ENCODE peak calls at places on chromosomes 11 and 22, in seven cellular contexts. F is hepatocyte, T is GM23248, W is GM23338, C is SK-N-SH, I is neural progenitor cell, H is OCI-LY7. N is an unnamed sample.

GRCh38 chr11:65954771-65955170 is 6.8 kb upstream of the SART1 start:
- DNase-seq in C (no peak), H (no peak), W (no peak), F (no peak), T (no peak), I (no peak), N (no peak)

GRCh38 chr22:32858957-32859356 is 57.5 kb downstream of the TIMP3 start:
- DNase-seq in I (no peak), H (no peak), T (peak; percentile 7), F (no peak), W (no peak), C (peak; percentile 56), N (no peak)

GRCh38 chr11:131977854-131978253 is 607.4 kb downstream of the NTM start:
- DNase-seq in H (no peak), T (peak; percentile 67), W (peak; percentile 61), I (no peak), F (no peak), C (no peak), N (peak; percentile 66)

GRCh38 chr11:47791774-47792173 is 24.6 kb upstream of the FNBP4 start:
- DNase-seq in H (no peak), F (no peak), W (no peak), I (no peak), T (peak; percentile 28), C (no peak), N (no peak)

GRCh38 chr11:66050581-66051231 is 1.5 kb upstream of the SF3B2 start:
- DNase-seq in C (peak; percentile 46), H (no peak), T (peak; percentile 22), W (peak; percentile 47), I (no peak), F (no peak), N (no peak)

GRCh38 chr11:74011360-74012071 is 2.6 kb upstream of the UCP3 start:
- DNase-seq in H (no peak), F (no peak), W (no peak), T (peak; percentile 55), I (no peak), C (no peak), N (no peak)

GRCh38 chr11:125626381-125626950 is 1.5 kb downstream of the CHEK1 start:
- DNase-seq in C (no peak), T (peak; percentile 72), W (peak; percentile 93), H (peak; percentile 77), I (no peak), F (no peak), N (no peak)

GRCh38 chr11:86952221-86952875 is 2.8 kb downstream of the FZD4 start:
- DNase-seq in T (no peak), H (no peak), F (no peak), C (no peak), W (no peak), I (no peak), N (no peak)

GRCh38 chr22:32325416-32325801 is 32.3 kb upstream of the RFPL3 start:
- DNase-seq in C (peak; percentile 78), T (no peak), W (peak; percentile 43), I (no peak), F (no peak), H (no peak), N (no peak)

GRCh38 chr11:15011741-15012140 is 39.6 kb upstream of the CALCA start:
- DNase-seq in T (no peak), C (no peak), W (no peak), I (no peak), F (no peak), H (no peak), N (no peak)

GRCh38 chr11:15010860-15011259 is 38.7 kb upstream of the CALCA start:
- DNase-seq in F (no peak), W (no peak), I (no peak), T (no peak), H (no peak), C (no peak), N (no peak)

GRCh38 chr11:15006139-15006759 is 34.1 kb upstream of the CALCA start:
- DNase-seq in C (peak; percentile 3), W (peak; percentile 84), I (peak; percentile 26), H (peak; percentile 59), F (peak; percentile 45), T (peak; percentile 70), N (peak; percentile 55)
- TF ChIP-seq EZH2phosphoT487 in C (no peak), W (no peak), I (no peak), H (no peak), F (no peak), T (no peak), N (no peak)

GRCh38 chr11:78282821-78283220 is 94.1 kb downstream of the USP35 start:
- DNase-seq in W (no peak), F (no peak), H (no peak), C (no peak), T (no peak), I (no peak), N (no peak)

GRCh38 chr11:78281511-78281910 is 92.8 kb downstream of the USP35 start:
- DNase-seq in T (no peak), I (no peak), F (no peak), H (no peak), W (no peak), C (no peak), N (no peak)

GRCh38 chr11:78276311-78276710 is 87.6 kb downstream of the USP35 start:
- DNase-seq in W (no peak), F (no peak), H (no peak), I (no peak), T (no peak), C (no peak), N (no peak)

GRCh38 chr11:78274739-78275138 is 86.0 kb downstream of the USP35 start:
- DNase-seq in W (no peak), H (no peak), T (no peak), C (no peak), F (no peak), I (no peak), N (no peak)

DNA sequence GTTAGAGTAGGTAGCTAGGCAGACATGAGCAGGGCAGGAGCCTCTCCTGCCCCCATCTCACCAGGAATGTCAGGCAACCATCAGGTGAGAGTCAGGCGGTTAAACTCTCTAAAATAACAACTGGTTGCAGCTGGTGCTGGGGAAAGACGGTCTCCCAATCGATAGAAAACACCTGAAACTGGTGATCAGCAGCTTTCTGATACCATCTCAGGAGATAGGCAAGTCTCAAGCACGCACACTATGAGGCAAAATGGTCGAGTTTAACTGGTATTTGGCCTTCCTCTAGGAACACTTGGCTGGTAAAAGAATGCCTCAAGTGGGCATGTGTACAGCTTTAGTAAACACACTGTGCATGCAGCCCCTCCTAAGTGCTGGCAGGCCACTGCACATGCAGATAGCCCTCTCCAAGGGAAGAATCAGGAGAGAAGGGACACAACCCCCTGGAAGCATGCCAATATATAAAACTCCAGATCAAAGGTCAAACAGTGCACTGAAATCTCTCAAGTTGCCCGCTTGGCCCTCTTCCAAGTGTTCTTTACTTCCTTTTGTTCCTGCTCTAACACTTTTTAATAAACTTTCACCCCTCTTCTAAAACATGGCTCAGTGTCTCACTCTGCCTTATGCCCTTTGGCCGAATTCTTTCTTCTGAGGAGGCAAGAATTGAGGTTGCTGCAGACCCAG is 88.7 kb downstream of the USP35 start:
- DNase-seq in F (peak; percentile 57), H (no peak), W (no peak), C (no peak), I (no peak), T (no peak), N (no peak)
- TF ChIP-seq EZH2phosphoT487 in F (no peak), H (no peak), W (no peak), C (no peak), I (no peak), T (no peak), N (no peak)

GRCh38 chr11:118342503-118343161 is at the start of gene CD3D:
- DNase-seq in W (peak; percentile 6), F (no peak), H (no peak), C (no peak), I (no peak), T (no peak), N (no peak)

GRCh38 chr11:118340437-118340836 is 2.1 kb downstream of the CD3D start:
- DNase-seq in T (no peak), W (no peak), I (no peak), F (no peak), H (no peak), C (no peak), N (no peak)

GRCh38 chr11:118341749-118342489 is 586 bp downstream of the CD3D start:
- DNase-seq in I (no peak), W (no peak), T (no peak), H (no peak), C (no peak), F (no peak), N (no peak)

GRCh38 chr11:118343248-118343647 is 743 bp upstream of the CD3D start:
- DNase-seq in C (no peak), H (no peak), W (no peak), F (no peak), I (no peak), T (no peak), N (no peak)

GRCh38 chr11:118343981-118344521 is at the start of gene CD3G:
- DNase-seq in I (no peak), T (no peak), W (no peak), H (no peak), F (no peak), C (no peak), N (no peak)
- TF ChIP-seq EZH2phosphoT487 in I (no peak), T (no peak), W (no peak), H (no peak), F (no peak), C (no peak), N (no peak)

DNA sequence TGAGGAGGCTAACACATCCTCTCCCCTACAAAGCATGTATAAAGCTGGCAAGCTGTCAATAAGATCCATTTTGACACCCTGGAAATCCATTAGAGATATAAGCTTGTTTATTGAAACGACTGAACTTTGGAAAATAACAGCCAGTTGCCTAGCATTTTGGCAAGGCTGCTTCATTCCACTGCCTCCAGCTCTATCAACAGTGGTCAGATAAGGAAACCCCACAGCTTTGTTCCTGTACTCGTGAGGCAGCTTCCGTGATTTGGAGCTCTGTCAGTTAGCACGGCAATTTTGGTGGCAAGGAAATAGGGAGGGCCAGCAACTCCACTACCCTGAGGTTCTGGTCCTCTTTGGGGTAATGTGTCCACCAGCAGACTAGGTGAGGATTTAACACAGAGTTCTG is 2.0 kb upstream of the OR51S1 start:
- DNase-seq in T (no peak), H (no peak), C (no peak), F (no peak), I (no peak), W (no peak), N (no peak)
- TF ChIP-seq EZH2phosphoT487 in T (no peak), H (no peak), C (no peak), F (no peak), I (no peak), W (no peak), N (no peak)

GRCh38 chr22:46066691-46067090 is 83.6 kb upstream of the PPARA start:
- DNase-seq in T (peak; percentile 82), H (no peak), W (no peak), I (no peak), C (no peak), F (no peak), N (peak; percentile 62)
- TF ChIP-seq EZH2phosphoT487 in T (no peak), H (no peak), W (no peak), I (no peak), C (no peak), F (no peak), N (no peak)

DNA sequence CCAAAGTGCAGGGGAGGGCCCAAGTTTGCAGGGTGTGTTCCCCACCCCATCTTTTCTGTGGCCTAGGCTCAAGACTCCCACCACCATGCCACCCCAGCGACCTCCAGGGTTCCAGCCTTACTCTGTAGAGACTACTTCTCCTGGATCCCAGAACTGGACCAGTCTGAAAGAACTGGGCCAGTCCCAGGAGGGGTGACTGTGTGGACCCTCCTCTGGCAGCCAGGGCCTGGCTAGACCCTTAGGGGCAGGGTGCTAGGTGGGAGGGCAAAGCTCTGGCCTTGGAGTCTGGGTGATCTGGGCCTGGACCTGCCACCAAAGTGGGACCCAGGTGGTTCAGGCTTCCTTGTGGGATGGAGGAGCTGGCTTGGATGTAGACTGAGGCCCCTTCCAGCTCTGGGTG is 41.8 kb upstream of the ACCSL start:
- DNase-seq in H (no peak), I (no peak), F (no peak), C (no peak), T (no peak), W (no peak), N (no peak)
- TF ChIP-seq EZH2phosphoT487 in H (no peak), I (no peak), F (no peak), C (no peak), T (no peak), W (no peak), N (no peak)

N was measured in PC-3.